ENCODE peak calls at places on chromosomes 3 and 15, in eight cellular contexts. M, U, E, X, O, R, H and T are unnamed samples. For H3K36me3, the result is how much of the 10 kb centered on the place peaks cover.

GRCh38 chr3:177647876-177648275 is 450.6 kb upstream of the TBL1XR1 start:
- DNase-seq in M (no peak), U (no peak), E (no peak), X (no peak), O (no peak), R (no peak), H (no peak), T (no peak)

GRCh38 chr3:15241341-15241740 is 35.3 kb downstream of the CAPN7 start:
- DNase-seq in M (no peak), U (peak), E (peak), X (no peak), O (peak), R (peak), H (peak), T (peak)

GRCh38 chr15:40845511-40846284 is 1.9 kb downstream of the SPINT1 start:
- DNase-seq in M (no peak), U (peak), E (no peak), X (no peak), O (peak), R (no peak), H (no peak), T (no peak)

GRCh38 chr3:194571491-194571941 is 61.7 kb downstream of the TMEM44 start:
- DNase-seq in M (no peak), U (no peak), E (no peak), X (no peak), O (no peak), R (no peak), H (no peak), T (peak)

GRCh38 chr15:68315495-68316007 is 38.0 kb downstream of the FEM1B start:
- DNase-seq in M (no peak), U (peak), E (no peak), X (no peak), O (peak), R (no peak), H (no peak), T (peak)

GRCh38 chr15:42836251-42836650 is 84.3 kb downstream of the TTBK2 start:
- DNase-seq in M (no peak), U (no peak), E (no peak), X (no peak), O (no peak), R (no peak), H (no peak), T (peak)

GRCh38 chr3:43817825-43818224 is 127.1 kb downstream of the ABHD5 start:
- DNase-seq in M (no peak), U (no peak), E (no peak), X (no peak), O (no peak), R (no peak), H (no peak), T (no peak)

GRCh38 chr3:159884661-159885402 is 103.8 kb upstream of the IL12A start:
- DNase-seq in M (peak), U (peak), E (no peak), X (no peak), O (no peak), R (peak), H (no peak), T (peak)

GRCh38 chr3:138812806-138813205 is 21.9 kb downstream of the PIK3CB start:
- DNase-seq in M (peak), U (no peak), E (no peak), X (no peak), O (no peak), R (no peak), H (no peak), T (no peak)

GRCh38 chr3:22392859-22393258 is 641.8 kb upstream of the ZNF385D start:
- DNase-seq in M (no peak), U (no peak), E (no peak), X (no peak), O (no peak), R (no peak), H (no peak), T (no peak)

GRCh38 chr3:188262913-188263683 is 109.1 kb downstream of the LPP start:
- DNase-seq in M (peak), U (no peak), E (no peak), X (peak), O (peak), R (no peak), H (no peak), T (no peak)

GRCh38 chr3:119149484-119149883 is 3.5 kb downstream of the TEX55 start:
- DNase-seq in M (peak), U (no peak), E (no peak), X (peak), O (no peak), R (no peak), H (no peak), T (peak)

GRCh38 chr15:35857812-35858211 is 311.8 kb upstream of the DPH6 start:
- DNase-seq in M (no peak), U (no peak), E (no peak), X (no peak), O (no peak), R (no peak), H (no peak), T (no peak)

GRCh38 chr15:65856821-65857455 is 12.4 kb upstream of the RAB11A start:
- DNase-seq in M (peak), U (peak), E (peak), X (no peak), O (peak), R (peak), H (peak), T (peak)

GRCh38 chr3:168093229-168093628 is 2.5 kb downstream of the GOLIM4 start:
- DNase-seq in M (no peak), U (no peak), E (no peak), X (no peak), O (no peak), R (peak), H (no peak), T (no peak)

GRCh38 chr3:102006812-102007485 is 157.6 kb downstream of the NFKBIZ start:
- DNase-seq in M (peak), U (no peak), E (no peak), X (peak), O (no peak), R (no peak), H (no peak), T (peak)

GRCh38 chr3:16994842-16995535 is 110.2 kb downstream of the PLCL2 start:
- DNase-seq in M (no peak), U (peak), E (no peak), X (no peak), O (no peak), R (no peak), H (no peak), T (no peak)

GRCh38 chr3:174440350-174440716 is 418.8 kb upstream of the NAALADL2 start:
- DNase-seq in M (peak), U (peak), E (no peak), X (no peak), O (no peak), R (peak), H (no peak), T (peak)

GRCh38 chr15:79942656-79943481 is 28.1 kb downstream of the BCL2A1 start:
- DNase-seq in M (peak), U (no peak), E (no peak), X (no peak), O (no peak), R (no peak), H (no peak), T (no peak)

GRCh38 chr3:10242182-10243065 is 5.8 kb upstream of the TATDN2 start:
- DNase-seq in M (no peak), U (no peak), E (peak), X (peak), O (no peak), R (peak), H (no peak), T (no peak)

GRCh38 chr3:138360272-138361192 is 12.2 kb downstream of the MRAS start:
- DNase-seq in M (no peak), U (no peak), E (no peak), X (no peak), O (no peak), R (no peak), H (no peak), T (no peak)

GRCh38 chr15:45469429-45469828 is 53.1 kb downstream of the SLC30A4 start:
- DNase-seq in M (no peak), U (peak), E (no peak), X (no peak), O (no peak), R (no peak), H (no peak), T (no peak)

GRCh38 chr15:48373855-48374421 is 42.7 kb downstream of the DUT start:
- DNase-seq in M (peak), U (no peak), E (no peak), X (no peak), O (peak), R (no peak), H (peak), T (peak)

GRCh38 chr15:68410466-68411200 is 21.3 kb downstream of the ITGA11 start:
- DNase-seq in M (no peak), U (no peak), E (no peak), X (no peak), O (no peak), R (no peak), H (no peak), T (no peak)

GRCh38 chr15:37791693-37792092 is 142.7 kb upstream of the TMCO5A start:
- DNase-seq in M (no peak), U (no peak), E (no peak), X (no peak), O (no peak), R (no peak), H (no peak), T (no peak)

GRCh38 chr15:71386005-71386404 is 270.7 kb downstream of the THSD4 start:
- DNase-seq in M (no peak), U (no peak), E (no peak), X (no peak), O (no peak), R (no peak), H (no peak), T (no peak)

GRCh38 chr15:55231455-55231854 is 34.7 kb upstream of the RSL24D1 start:
- DNase-seq in M (no peak), U (no peak), E (no peak), X (no peak), O (no peak), R (no peak), H (no peak), T (no peak)

GRCh38 chr15:55234104-55234799 is 37.5 kb upstream of the RSL24D1 start:
- DNase-seq in M (no peak), U (no peak), E (no peak), X (no peak), O (no peak), R (no peak), H (no peak), T (no peak)

GRCh38 chr15:55234800-55235104 is 38.0 kb upstream of the RSL24D1 start:
- DNase-seq in M (no peak), U (no peak), E (no peak), X (no peak), O (no peak), R (no peak), H (no peak), T (no peak)

GRCh38 chr15:55230051-55230670 is 33.4 kb upstream of the RSL24D1 start:
- DNase-seq in M (peak), U (no peak), E (no peak), X (no peak), O (no peak), R (no peak), H (no peak), T (peak)

DNA sequence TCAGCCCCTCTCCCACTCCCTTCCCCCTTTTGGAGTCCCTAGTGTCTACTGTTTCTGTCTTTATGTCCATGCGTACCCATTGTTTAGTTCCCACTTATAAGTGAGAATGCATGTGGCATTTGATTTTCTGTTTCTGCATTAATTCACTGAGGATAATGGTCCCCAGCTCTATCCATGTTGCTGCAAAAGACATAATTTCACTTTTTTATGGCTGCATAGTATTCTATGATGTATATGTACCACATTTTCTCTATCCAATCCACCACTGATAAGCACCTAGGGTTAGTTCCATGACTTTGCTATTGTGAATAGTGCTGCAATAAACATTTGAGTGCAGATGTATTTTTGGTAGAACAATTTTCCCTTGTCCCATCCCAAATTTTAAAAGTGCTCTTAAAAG is 34.2 kb upstream of the RSL24D1 start:
- DNase-seq in M (no peak), U (no peak), E (no peak), X (no peak), O (no peak), R (no peak), H (no peak), T (no peak)
- H3K36me3 ChIP-seq in M (under half), U (under half), E (under half), X (under half), O (under half), R (under half), H (under half), T (under half)

DNA sequence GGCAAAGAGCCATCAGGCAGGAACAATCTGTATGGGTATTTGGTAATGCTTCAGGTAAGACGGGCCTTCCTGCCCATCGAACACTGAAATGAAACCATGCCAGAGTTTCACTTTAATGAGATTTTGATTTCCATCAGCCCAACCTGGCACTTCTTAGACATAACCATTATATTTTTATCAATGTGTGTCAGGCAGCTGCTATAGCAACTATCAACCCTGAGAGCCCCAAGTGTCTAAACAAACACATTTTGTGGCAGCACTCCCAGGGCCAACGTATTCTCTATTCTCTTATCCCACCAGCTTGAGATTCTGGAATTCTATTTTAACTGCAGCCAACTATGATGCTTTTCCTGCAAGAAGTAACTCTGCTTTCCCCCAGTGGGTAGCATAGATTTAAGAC is 211.0 kb downstream of the STT3B start:
- DNase-seq in M (no peak), U (no peak), E (no peak), X (no peak), O (no peak), R (no peak), H (no peak), T (peak)
- H3K36me3 ChIP-seq in M (under half), U (under half), E (under half), X (under half), O (under half), R (half or more), H (under half), T (under half)

GRCh38 chr3:183378008-183378407 is 50.4 kb downstream of the MCF2L2 start:
- DNase-seq in M (no peak), U (no peak), E (no peak), X (no peak), O (no peak), R (no peak), H (no peak), T (no peak)
- H3K36me3 ChIP-seq in M (under half), U (under half), E (under half), X (under half), O (under half), R (under half), H (under half), T (under half)

DNA sequence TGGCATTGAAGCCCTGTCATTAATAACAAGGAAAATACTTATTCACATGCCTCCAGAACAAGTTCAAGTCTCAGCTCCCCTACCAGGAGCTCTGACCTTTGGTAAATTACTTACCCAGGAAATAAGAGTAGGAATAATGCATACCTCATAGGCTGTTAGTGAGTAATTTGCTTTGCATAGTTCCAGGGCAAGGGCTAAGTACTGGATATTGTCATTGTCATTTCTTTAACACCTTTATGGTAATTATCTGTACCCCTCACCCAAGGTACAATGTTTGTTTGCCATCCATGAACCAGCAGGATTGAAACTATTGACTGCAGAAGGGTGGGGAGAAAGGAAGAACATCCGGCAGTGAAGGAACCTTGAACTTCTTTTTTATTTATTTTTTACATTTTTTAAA is 148.5 kb downstream of the SOX2 start:
- DNase-seq in M (no peak), U (no peak), E (no peak), X (no peak), O (no peak), R (no peak), H (no peak), T (no peak)
- H3K36me3 ChIP-seq in M (under half), U (under half), E (under half), X (under half), O (under half), R (under half), H (under half), T (under half)

GRCh38 chr3:126024049-126024854 is 55.3 kb downstream of the ROPN1B start:
- DNase-seq in M (no peak), U (no peak), E (no peak), X (no peak), O (no peak), R (no peak), H (no peak), T (no peak)
- H3K36me3 ChIP-seq in M (under half), U (under half), E (under half), X (under half), O (under half), R (under half), H (under half), T (under half)

DNA sequence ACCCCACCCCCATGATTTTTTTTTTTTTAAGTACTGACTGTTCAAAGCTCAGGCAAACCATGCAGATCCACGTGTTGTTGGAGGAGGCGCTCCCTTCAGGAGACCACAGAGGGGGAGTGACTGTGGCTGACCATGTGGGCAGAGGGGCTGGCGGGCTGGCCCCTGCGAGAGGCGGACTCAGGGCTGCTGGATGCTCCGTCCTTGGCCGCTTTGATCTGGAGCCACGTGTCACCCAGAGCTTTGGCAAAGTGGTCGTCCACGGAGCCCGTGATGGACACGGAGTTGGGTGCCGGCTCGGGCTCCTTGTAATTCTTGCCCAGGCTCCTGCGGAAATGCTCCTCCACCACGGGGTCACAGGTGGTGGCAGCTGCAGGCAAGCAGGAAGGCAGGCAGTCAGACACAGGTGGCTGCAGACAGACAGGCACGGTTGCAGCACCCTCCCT is 85.2 kb downstream of the VGLL4 start:
- DNase-seq in M (no peak), U (no peak), E (no peak), X (no peak), O (peak), R (no peak), H (no peak), T (no peak)
- H3K36me3 ChIP-seq in M (under half), U (under half), E (half or more), X (under half), O (under half), R (half or more), H (under half), T (under half)

GRCh38 chr3:47420044-47420430 is 39.2 kb downstream of the PTPN23 start:
- DNase-seq in M (no peak), U (no peak), E (no peak), X (no peak), O (no peak), R (no peak), H (no peak), T (no peak)

GRCh38 chr3:47421741-47422649 is 41.2 kb downstream of the PTPN23 start:
- DNase-seq in M (peak), U (peak), E (no peak), X (no peak), O (no peak), R (no peak), H (peak), T (no peak)

GRCh38 chr3:47420511-47421484 is 40.0 kb downstream of the PTPN23 start:
- DNase-seq in M (peak), U (peak), E (peak), X (peak), O (peak), R (peak), H (peak), T (peak)

GRCh38 chr3:47418167-47419082 is 37.6 kb downstream of the PTPN23 start:
- DNase-seq in M (no peak), U (peak), E (no peak), X (no peak), O (no peak), R (no peak), H (no peak), T (no peak)

DNA sequence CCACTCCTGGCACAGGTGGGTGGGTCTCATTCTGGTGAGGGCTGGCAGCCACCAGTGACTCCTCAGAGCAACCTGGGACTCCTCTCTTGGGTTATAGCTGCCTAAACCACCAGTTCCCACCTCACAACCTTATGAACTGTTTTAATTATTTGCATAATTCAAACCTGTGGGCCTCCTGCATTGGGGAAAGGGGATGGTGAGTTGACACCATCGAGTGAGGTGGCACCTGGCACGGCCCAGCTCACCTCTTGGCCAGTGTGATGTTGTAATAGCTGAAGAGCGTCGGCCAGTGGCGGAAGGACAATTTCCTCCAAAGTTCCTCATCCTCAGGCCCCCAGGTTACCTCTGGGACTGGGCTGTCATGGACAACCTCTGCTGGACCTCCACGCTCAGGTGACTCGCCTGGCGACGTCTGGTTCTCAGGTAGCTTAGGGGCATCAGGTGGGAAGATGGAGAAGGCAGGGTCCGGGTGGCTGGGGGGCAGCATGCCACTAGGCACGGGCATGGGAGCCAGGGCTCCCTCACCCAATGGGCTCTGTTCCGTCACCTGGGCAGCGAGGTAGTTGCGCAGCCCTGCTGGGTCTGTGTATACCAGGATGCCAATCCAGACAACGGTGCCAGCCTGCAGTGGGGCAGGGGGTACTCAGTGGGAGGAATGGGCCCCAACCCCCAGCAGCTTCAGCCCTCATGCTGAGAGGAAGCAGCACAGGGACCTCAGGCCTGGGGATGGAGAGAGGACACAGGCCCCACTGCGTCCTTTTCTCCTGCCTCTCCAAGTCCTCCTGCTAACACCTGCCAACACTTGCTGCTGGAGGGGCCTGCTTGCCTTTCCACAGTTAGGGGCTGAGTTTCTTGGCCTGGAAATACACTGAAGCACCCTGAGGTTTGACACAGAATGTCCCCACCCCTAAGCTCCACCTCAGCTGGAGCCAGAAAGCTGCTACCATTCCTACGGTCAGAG is 38.5 kb downstream of the PTPN23 start:
- DNase-seq in M (no peak), U (no peak), E (no peak), X (no peak), O (no peak), R (no peak), H (no peak), T (no peak)
- H3K36me3 ChIP-seq in M (under half), U (under half), E (half or more), X (under half), O (under half), R (half or more), H (under half), T (under half)

DNA sequence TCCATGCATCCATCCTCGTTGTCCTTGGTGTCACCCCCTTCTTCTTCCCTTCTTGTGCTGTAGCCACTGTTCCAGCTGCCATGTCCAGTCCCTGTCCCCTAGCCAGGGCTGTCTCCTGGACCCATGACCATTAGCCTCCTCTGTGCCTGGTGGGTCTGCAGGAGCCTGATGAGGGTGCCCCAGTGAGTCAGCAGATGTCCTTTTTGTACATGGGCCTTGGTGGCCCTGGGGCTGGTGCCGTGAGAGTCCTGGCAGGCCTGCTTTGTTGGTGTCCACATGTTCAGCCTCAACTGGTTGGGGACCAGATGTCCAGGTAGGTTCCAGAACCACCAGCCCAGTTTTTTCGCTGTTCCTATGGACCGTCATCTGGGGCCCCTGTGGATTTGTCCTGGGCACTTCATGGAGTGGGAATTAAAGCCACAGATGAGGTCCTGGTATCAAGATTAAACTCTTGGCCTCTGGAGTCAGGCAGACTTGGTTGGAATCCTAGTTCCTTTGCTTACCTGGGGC is 66.1 kb downstream of the FBLN2 start:
- DNase-seq in M (no peak), U (no peak), E (no peak), X (no peak), O (peak), R (no peak), H (no peak), T (no peak)
- H3K36me3 ChIP-seq in M (under half), U (under half), E (under half), X (under half), O (under half), R (under half), H (under half), T (under half)